ENCODE peak calls at places on chromosome 15, in six cellular contexts. K, T, S, J, I and W are unnamed samples.
A peak's percentile ranks its signal among the peaks of the same experiment; 100 is the strongest.

GRCh38 chr15:35533130-35534110 is 12.5 kb downstream of the DPH6 start:
- DNase-seq in K (no peak), T (no peak), S (no peak), J (no peak), I (no peak), W (no peak)

GRCh38 chr15:100689500-100689899 is 87.1 kb downstream of the ASB7 start:
- DNase-seq in K (no peak), T (no peak), S (peak; percentile 7), J (no peak), I (no peak), W (no peak)

GRCh38 chr15:35170216-35170615 is 85.1 kb upstream of the NANOGP8 start:
- DNase-seq in K (no peak), T (no peak), S (no peak), J (no peak), I (no peak), W (no peak)

GRCh38 chr15:25762015-25762662 is 101.0 kb downstream of the ATP10A start:
- DNase-seq in K (no peak), T (no peak), S (no peak), J (no peak), I (no peak), W (no peak)

GRCh38 chr15:82263350-82263749 is 732 bp downstream of the SAXO2 start:
- DNase-seq in K (peak; percentile 71), T (no peak), S (no peak), J (no peak), I (peak; percentile 13), W (no peak)

GRCh38 chr15:29860872-29861271 is 38.6 kb upstream of the TJP1 start:
- DNase-seq in K (no peak), T (no peak), S (no peak), J (no peak), I (no peak), W (no peak)

GRCh38 chr15:93035953-93036810 is 52.8 kb downstream of the RGMA start:
- DNase-seq in K (peak; percentile 30), T (no peak), S (peak; percentile 79), J (no peak), I (peak; percentile 33), W (no peak)

GRCh38 chr15:68312701-68313204 is 35.2 kb downstream of the FEM1B start:
- DNase-seq in K (no peak), T (no peak), S (no peak), J (no peak), I (no peak), W (no peak)

GRCh38 chr15:52652984-52653383 is 26.2 kb downstream of the ATOSA start:
- DNase-seq in K (no peak), T (no peak), S (no peak), J (no peak), I (no peak), W (no peak)

GRCh38 chr15:90660195-90660995 is 56.8 kb upstream of the BLM start:
- DNase-seq in K (no peak), T (peak; percentile 12), S (no peak), J (peak; percentile 76), I (no peak), W (peak; percentile 20)

GRCh38 chr15:72379856-72380255 is 4.0 kb upstream of the HEXA start:
- DNase-seq in K (no peak), T (no peak), S (no peak), J (no peak), I (no peak), W (no peak)

GRCh38 chr15:40809051-40809450 is 1.8 kb upstream of the DNAJC17 start:
- DNase-seq in K (no peak), T (no peak), S (no peak), J (no peak), I (no peak), W (no peak)

GRCh38 chr15:82571722-82572222 is 31.5 kb upstream of the RPS17 start:
- DNase-seq in K (peak; percentile 53), T (no peak), S (peak; percentile 87), J (peak; percentile 53), I (peak; percentile 32), W (no peak)

GRCh38 chr15:82093774-82094211 is 48.0 kb upstream of the MEX3B start:
- DNase-seq in K (no peak), T (no peak), S (no peak), J (no peak), I (no peak), W (no peak)

GRCh38 chr15:62618432-62618831 is 424.1 kb upstream of the TPM1 start:
- DNase-seq in K (no peak), T (no peak), S (no peak), J (no peak), I (no peak), W (no peak)

GRCh38 chr15:92899910-92900711 is at the start of gene CHD2:
- DNase-seq in K (peak; percentile 83), T (no peak), S (peak; percentile 94), J (peak; percentile 37), I (peak; percentile 69), W (peak; percentile 45)

GRCh38 chr15:77821959-77822256 is 189.2 kb upstream of the LINGO1 start:
- DNase-seq in K (no peak), T (no peak), S (no peak), J (no peak), I (no peak), W (no peak)

GRCh38 chr15:45573961-45574629 is 13.1 kb upstream of the BLOC1S6 start:
- DNase-seq in K (no peak), T (no peak), S (peak; percentile 18), J (no peak), I (no peak), W (no peak)

GRCh38 chr15:98330692-98331435 is 317.5 kb upstream of the IGF1R start:
- DNase-seq in K (peak; percentile 14), T (no peak), S (no peak), J (no peak), I (peak; percentile 94), W (no peak)